ENCODE peak calls at places on chromosomes 16 and 17, in six cellular contexts. One of them, this sample, is unnamed.
A peak's percentile ranks its signal among the peaks of the same experiment; 100 is the strongest.

GRCh38 chr17:69574257-69575197 is 160.0 kb downstream of the MAP2K6 start:
- DNase-seq in neural progenitor cell: peak; percentile 22
- DNase-seq in uterus: no peak
- DNase-seq in small intestine: peak; percentile 3
- DNase-seq in IMR-90: peak; percentile 77
- DNase-seq in transverse colon: no peak
- DNase-seq in this sample: no peak

GRCh38 chr16:4706871-4707270 is 13.5 kb downstream of the NUDT16L1 start:
- DNase-seq in neural progenitor cell: no peak
- DNase-seq in uterus: no peak
- DNase-seq in small intestine: no peak
- DNase-seq in IMR-90: no peak
- DNase-seq in transverse colon: no peak
- DNase-seq in this sample: no peak

GRCh38 chr17:4090898-4091297 is 51.9 kb downstream of the ZZEF1 start:
- DNase-seq in neural progenitor cell: no peak
- DNase-seq in uterus: no peak
- DNase-seq in small intestine: no peak
- DNase-seq in IMR-90: peak; percentile 40
- DNase-seq in transverse colon: no peak
- DNase-seq in this sample: no peak

GRCh38 chr17:3802461-3803307 is 1.7 kb upstream of the ITGAE start:
- DNase-seq in neural progenitor cell: no peak
- DNase-seq in uterus: peak; percentile 82
- DNase-seq in small intestine: no peak
- DNase-seq in IMR-90: peak; percentile 90
- DNase-seq in transverse colon: peak; percentile 45
- DNase-seq in this sample: peak; percentile 87

GRCh38 chr17:63680700-63681099 is 19.2 kb downstream of the LIMD2 start:
- DNase-seq in neural progenitor cell: no peak
- DNase-seq in uterus: no peak
- DNase-seq in small intestine: no peak
- DNase-seq in IMR-90: no peak
- DNase-seq in transverse colon: no peak
- DNase-seq in this sample: no peak

GRCh38 chr17:54944796-54945195 is 23.7 kb downstream of the COX11 start:
- DNase-seq in neural progenitor cell: no peak
- DNase-seq in uterus: no peak
- DNase-seq in small intestine: no peak
- DNase-seq in IMR-90: peak; percentile 12
- DNase-seq in transverse colon: no peak
- DNase-seq in this sample: no peak

GRCh38 chr16:65119905-65120341 is 1.9 kb downstream of the CDH11 start:
- DNase-seq in neural progenitor cell: peak; percentile 62
- DNase-seq in uterus: peak; percentile 22
- DNase-seq in small intestine: no peak
- DNase-seq in IMR-90: peak; percentile 76
- DNase-seq in transverse colon: no peak
- DNase-seq in this sample: no peak

GRCh38 chr17:65101371-65101770 is 35.8 kb upstream of the RGS9 start:
- DNase-seq in neural progenitor cell: no peak
- DNase-seq in uterus: no peak
- DNase-seq in small intestine: no peak
- DNase-seq in IMR-90: no peak
- DNase-seq in transverse colon: no peak
- DNase-seq in this sample: no peak

GRCh38 chr17:16398270-16399267 is 16.8 kb upstream of the TRPV2 start:
- DNase-seq in neural progenitor cell: no peak
- DNase-seq in uterus: no peak
- DNase-seq in small intestine: no peak
- DNase-seq in IMR-90: no peak
- DNase-seq in transverse colon: no peak
- DNase-seq in this sample: no peak

GRCh38 chr17:32117399-32117798 is 24.9 kb upstream of the RHOT1 start:
- DNase-seq in neural progenitor cell: no peak
- DNase-seq in uterus: no peak
- DNase-seq in small intestine: peak; percentile 49
- DNase-seq in IMR-90: no peak
- DNase-seq in transverse colon: no peak
- DNase-seq in this sample: no peak

GRCh38 chr16:56935201-56935600 is 3.3 kb downstream of the HERPUD1 start:
- DNase-seq in neural progenitor cell: no peak
- DNase-seq in uterus: no peak
- DNase-seq in small intestine: no peak
- DNase-seq in IMR-90: no peak
- DNase-seq in transverse colon: no peak
- DNase-seq in this sample: no peak

GRCh38 chr16:708959-709358 is 3.4 kb upstream of the FBXL16 start:
- DNase-seq in neural progenitor cell: no peak
- DNase-seq in uterus: no peak
- DNase-seq in small intestine: no peak
- DNase-seq in IMR-90: no peak
- DNase-seq in transverse colon: no peak
- DNase-seq in this sample: no peak

DNA sequence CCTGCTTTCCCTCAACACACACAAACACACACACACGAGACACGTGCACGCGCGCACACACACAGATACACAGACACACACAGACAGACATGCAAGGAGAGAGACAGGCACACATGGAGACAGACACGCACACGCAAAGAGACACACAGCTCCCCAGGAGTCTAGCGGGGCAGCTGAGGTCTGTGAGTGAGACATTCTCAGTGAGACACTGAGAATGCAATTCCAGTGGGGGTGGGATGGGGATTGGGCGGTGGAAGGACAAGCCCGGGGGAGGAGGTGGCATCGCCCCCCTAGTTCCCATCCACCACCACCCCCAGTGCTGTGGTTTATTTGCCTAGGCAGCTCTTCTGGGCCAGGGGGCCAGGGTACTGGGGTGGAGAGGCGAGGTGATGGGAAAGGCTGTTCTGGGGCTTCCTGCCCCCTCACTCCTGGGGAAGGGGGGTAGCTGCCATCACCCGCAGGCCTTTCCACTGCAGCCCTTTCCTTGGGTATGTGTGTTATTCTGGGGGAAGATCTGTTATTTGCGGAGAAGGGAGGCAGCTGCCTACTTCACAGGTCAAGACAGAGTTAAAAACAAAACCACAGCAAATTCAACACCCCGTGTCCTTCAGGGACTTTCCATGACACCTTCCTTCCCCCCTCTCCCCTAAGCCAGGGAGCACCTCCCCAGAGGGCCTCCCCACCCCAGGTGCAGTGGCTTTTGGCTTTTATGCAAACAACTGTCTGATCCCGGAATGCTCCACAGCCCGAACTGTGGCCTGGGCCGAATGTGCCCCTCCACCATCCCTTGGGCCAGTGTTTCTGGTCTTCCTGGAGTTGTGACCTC is 18.0 kb downstream of the GRB7 start:
- DNase-seq in neural progenitor cell: no peak
- DNase-seq in uterus: no peak
- DNase-seq in small intestine: no peak
- DNase-seq in IMR-90: peak; percentile 24
- DNase-seq in transverse colon: peak; percentile 69
- DNase-seq in this sample: no peak
- H3K4me1 ChIP-seq in neural progenitor cell: peaks cover 4% of the 10 kb centered on the region
- H3K4me1 ChIP-seq in uterus: no peaks in the 10 kb centered on the region
- H3K4me1 ChIP-seq in small intestine: no peaks in the 10 kb centered on the region
- H3K4me1 ChIP-seq in IMR-90: peaks cover 4% of the 10 kb centered on the region
- H3K4me1 ChIP-seq in transverse colon: peaks cover 6% of the 10 kb centered on the region
- H3K4me1 ChIP-seq in this sample: peaks cover 15% of the 10 kb centered on the region

GRCh38 chr17:44932526-44933097 is 15.0 kb downstream of the KIF18B start:
- DNase-seq in neural progenitor cell: no peak
- DNase-seq in uterus: no peak
- DNase-seq in small intestine: no peak
- DNase-seq in IMR-90: no peak
- DNase-seq in transverse colon: no peak
- DNase-seq in this sample: no peak
- H3K36me3 ChIP-seq in neural progenitor cell: no peaks in the 10 kb centered on the region
- H3K36me3 ChIP-seq in uterus: no peaks in the 10 kb centered on the region
- H3K36me3 ChIP-seq in small intestine: no peaks in the 10 kb centered on the region
- H3K36me3 ChIP-seq in IMR-90: peaks cover 4% of the 10 kb centered on the region
- H3K36me3 ChIP-seq in transverse colon: no peaks in the 10 kb centered on the region
- H3K36me3 ChIP-seq in this sample: no peaks in the 10 kb centered on the region

GRCh38 chr16:30524575-30525571 is 1.5 kb downstream of the ZNF768 start:
- DNase-seq in neural progenitor cell: no peak
- DNase-seq in uterus: no peak
- DNase-seq in small intestine: no peak
- DNase-seq in IMR-90: no peak
- DNase-seq in transverse colon: no peak
- DNase-seq in this sample: no peak
- H3K4me3 ChIP-seq in neural progenitor cell: no peak overlapping the region
- H3K4me3 ChIP-seq in uterus: no peak overlapping the region
- H3K4me3 ChIP-seq in small intestine: no peak overlapping the region
- H3K4me3 ChIP-seq in IMR-90: no peak overlapping the region
- H3K4me3 ChIP-seq in transverse colon: no peak overlapping the region
- H3K4me3 ChIP-seq in this sample: no peak overlapping the region

GRCh38 chr17:57940217-57940616 is 15.0 kb downstream of the CUEDC1 start:
- DNase-seq in neural progenitor cell: no peak
- DNase-seq in uterus: no peak
- DNase-seq in small intestine: no peak
- DNase-seq in IMR-90: no peak
- DNase-seq in transverse colon: no peak
- DNase-seq in this sample: peak; percentile 61

GRCh38 chr17:57938061-57938502 is 17.1 kb downstream of the CUEDC1 start:
- DNase-seq in neural progenitor cell: no peak
- DNase-seq in uterus: no peak
- DNase-seq in small intestine: peak; percentile 83
- DNase-seq in IMR-90: no peak
- DNase-seq in transverse colon: no peak
- DNase-seq in this sample: no peak

GRCh38 chr17:57937492-57937891 is 17.7 kb downstream of the CUEDC1 start:
- DNase-seq in neural progenitor cell: no peak
- DNase-seq in uterus: no peak
- DNase-seq in small intestine: no peak
- DNase-seq in IMR-90: no peak
- DNase-seq in transverse colon: no peak
- DNase-seq in this sample: no peak

GRCh38 chr17:57939797-57940196 is 15.4 kb downstream of the CUEDC1 start:
- DNase-seq in neural progenitor cell: no peak
- DNase-seq in uterus: no peak
- DNase-seq in small intestine: peak; percentile 32
- DNase-seq in IMR-90: no peak
- DNase-seq in transverse colon: peak; percentile 66
- DNase-seq in this sample: peak; percentile 35

DNA sequence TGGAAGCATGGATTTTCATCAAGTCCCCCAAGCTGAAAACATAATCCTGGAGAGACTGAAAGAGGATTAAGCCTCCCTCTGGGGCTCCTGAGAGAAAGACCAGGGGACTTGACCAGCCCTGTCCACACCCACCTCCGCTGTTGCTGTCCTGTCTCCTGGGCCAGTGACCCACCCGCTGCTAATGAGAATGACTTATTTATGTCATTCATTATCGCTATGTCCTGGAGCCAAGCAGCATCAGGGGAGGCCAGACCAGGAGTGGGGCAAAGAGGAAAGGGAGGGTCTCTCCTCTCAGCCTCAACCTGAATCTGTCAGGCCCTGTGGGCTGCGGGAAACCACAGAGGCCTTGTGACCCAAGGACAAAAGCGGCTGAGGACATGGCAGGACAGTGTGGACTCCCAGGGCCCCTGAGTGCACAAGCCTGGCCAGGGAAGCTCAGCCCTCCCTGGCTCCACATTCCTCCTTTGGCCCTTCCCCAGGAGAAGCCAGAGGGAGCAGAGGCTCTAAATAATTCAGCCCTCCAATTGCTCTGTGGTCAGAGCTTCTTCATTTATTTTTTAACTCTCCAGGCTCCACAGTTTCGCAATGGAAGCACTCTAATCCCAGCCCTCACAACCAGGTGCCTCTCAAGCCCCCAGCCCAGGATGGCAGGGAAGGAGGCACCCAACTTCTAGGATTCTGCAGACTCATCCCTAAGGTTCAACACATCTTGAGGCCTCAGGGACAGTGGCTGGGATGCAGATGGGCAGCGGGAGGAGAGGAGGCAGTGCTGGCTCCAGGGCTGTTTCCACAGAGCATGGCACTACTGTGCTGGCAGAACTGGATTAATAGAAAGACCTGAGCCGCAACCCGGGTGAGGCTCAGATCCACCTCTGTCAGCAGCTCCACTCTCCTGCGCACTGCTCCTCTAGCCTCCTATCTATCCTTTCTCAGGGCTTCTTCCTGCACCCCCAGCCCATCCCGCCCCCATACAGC is 19.1 kb downstream of the CUEDC1 start:
- DNase-seq in neural progenitor cell: peak; percentile 79
- DNase-seq in uterus: peak; percentile 83
- DNase-seq in small intestine: no peak
- DNase-seq in IMR-90: peak; percentile 55
- DNase-seq in transverse colon: peak; percentile 49
- DNase-seq in this sample: peak; percentile 84
- H3K4me1 ChIP-seq in neural progenitor cell: peaks cover 60% of the 10 kb centered on the region
- H3K4me1 ChIP-seq in uterus: peaks cover 11% of the 10 kb centered on the region
- H3K4me1 ChIP-seq in small intestine: no peaks in the 10 kb centered on the region
- H3K4me1 ChIP-seq in IMR-90: peaks cover 29% of the 10 kb centered on the region
- H3K4me1 ChIP-seq in transverse colon: peaks cover 59% of the 10 kb centered on the region
- H3K4me1 ChIP-seq in this sample: peaks cover 65% of the 10 kb centered on the region

GRCh38 chr17:21017861-21018260 is 24.9 kb downstream of the USP22 start:
- DNase-seq in neural progenitor cell: no peak
- DNase-seq in uterus: no peak
- DNase-seq in small intestine: no peak
- DNase-seq in IMR-90: no peak
- DNase-seq in transverse colon: no peak
- DNase-seq in this sample: no peak
- H3K36me3 ChIP-seq in neural progenitor cell: peaks cover 19% of the 10 kb centered on the region
- H3K36me3 ChIP-seq in uterus: no peaks in the 10 kb centered on the region
- H3K36me3 ChIP-seq in small intestine: peaks cover 41% of the 10 kb centered on the region
- H3K36me3 ChIP-seq in IMR-90: peaks cover 78% of the 10 kb centered on the region
- H3K36me3 ChIP-seq in transverse colon: peaks cover 53% of the 10 kb centered on the region
- H3K36me3 ChIP-seq in this sample: peaks cover 93% of the 10 kb centered on the region

DNA sequence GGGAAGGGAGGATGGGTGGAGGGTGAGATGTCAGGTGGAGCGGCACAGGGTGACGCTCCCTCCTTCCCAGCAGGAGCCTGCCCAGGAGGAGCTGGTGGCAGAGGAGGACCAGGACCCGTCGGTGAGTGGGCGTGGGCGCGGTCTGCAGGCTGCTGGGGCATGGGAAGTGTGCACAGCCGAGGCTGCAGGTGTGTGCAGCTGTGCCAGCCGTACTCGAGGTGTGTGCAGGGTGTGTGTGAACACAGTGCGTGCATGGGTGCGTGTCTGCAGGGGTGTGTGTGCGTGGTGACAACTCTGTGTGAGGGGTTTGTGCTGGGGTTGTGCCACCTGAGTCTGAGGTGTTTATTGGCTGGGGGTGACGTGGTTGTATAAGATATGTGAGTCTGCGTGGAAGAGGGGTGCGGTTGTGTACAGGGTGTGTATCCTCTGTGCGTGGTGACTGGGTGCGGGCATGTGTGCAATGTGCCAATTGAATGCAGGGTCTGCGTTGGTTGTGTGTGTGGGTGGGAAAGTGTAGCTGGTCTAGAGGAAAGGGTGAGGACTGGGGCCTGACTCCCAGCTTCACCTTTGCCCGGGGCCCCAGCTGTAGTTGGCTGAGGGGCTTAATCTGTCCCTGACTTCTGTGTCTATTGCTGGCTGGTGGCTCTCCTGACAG is 670 bp downstream of the TNFSF12 start:
- DNase-seq in neural progenitor cell: no peak
- DNase-seq in uterus: peak; percentile 27
- DNase-seq in small intestine: peak; percentile 59
- DNase-seq in IMR-90: no peak
- DNase-seq in transverse colon: peak; percentile 62
- DNase-seq in this sample: no peak
- H3K4me3 ChIP-seq in neural progenitor cell: peak overlapping the region; percentile 65
- H3K4me3 ChIP-seq in uterus: peak overlapping the region; percentile 88
- H3K4me3 ChIP-seq in small intestine: peak overlapping the region; percentile 70
- H3K4me3 ChIP-seq in IMR-90: peak overlapping the region; percentile 67
- H3K4me3 ChIP-seq in transverse colon: peak overlapping the region; percentile 45
- H3K4me3 ChIP-seq in this sample: peak overlapping the region; percentile 79